ENCODE peak calls at places on chromosomes 12 and 14, in six cellular contexts. D, H, F, S, A and G are unnamed samples.

GRCh38 chr14:53531151-53531550 is 378.0 kb upstream of the DDHD1 start:
- DNase-seq in A (no peak), S (no peak), H (no peak), D (peak), F (no peak), G (no peak)

GRCh38 chr12:89477633-89478279 is 46.8 kb downstream of the GALNT4 start:
- DNase-seq in D (no peak), F (no peak), A (no peak), H (no peak), S (no peak), G (no peak)

GRCh38 chr12:6218526-6218925 is 18.3 kb downstream of the CD9 start:
- DNase-seq in F (no peak), A (no peak), D (peak), S (no peak), H (no peak), G (no peak)

GRCh38 chr12:107635139-107635538 is 50.5 kb upstream of the PWP1 start:
- DNase-seq in D (peak), F (no peak), S (no peak), H (no peak), A (no peak), G (no peak)

GRCh38 chr14:63656194-63656593 is 14.5 kb upstream of the WDR89 start:
- DNase-seq in F (no peak), A (no peak), S (no peak), H (no peak), D (peak), G (no peak)

GRCh38 chr12:71665109-71665476 is 992 bp downstream of the THAP2 start:
- DNase-seq in A (no peak), D (no peak), S (no peak), H (no peak), F (no peak), G (no peak)

GRCh38 chr14:92499216-92499615 is 14.4 kb upstream of the RIN3 start:
- DNase-seq in H (peak), A (no peak), F (peak), D (no peak), S (no peak), G (no peak)

GRCh38 chr12:128056299-128056885 is 210.6 kb upstream of the TMEM132C start:
- DNase-seq in A (no peak), H (no peak), D (no peak), S (no peak), F (no peak), G (no peak)

GRCh38 chr14:95490727-95491451 is 25.6 kb downstream of the SYNE3 start:
- DNase-seq in S (no peak), D (peak), A (no peak), F (peak), H (no peak), G (no peak)

GRCh38 chr12:48818831-48819590 is 715 bp downstream of the CACNB3 start:
- DNase-seq in F (peak), H (no peak), D (no peak), S (no peak), A (no peak), G (no peak)
- TF ChIP-seq CTCF in F (no peak), H (no peak), D (peak), S (no peak), A (peak), G (peak)

DNA sequence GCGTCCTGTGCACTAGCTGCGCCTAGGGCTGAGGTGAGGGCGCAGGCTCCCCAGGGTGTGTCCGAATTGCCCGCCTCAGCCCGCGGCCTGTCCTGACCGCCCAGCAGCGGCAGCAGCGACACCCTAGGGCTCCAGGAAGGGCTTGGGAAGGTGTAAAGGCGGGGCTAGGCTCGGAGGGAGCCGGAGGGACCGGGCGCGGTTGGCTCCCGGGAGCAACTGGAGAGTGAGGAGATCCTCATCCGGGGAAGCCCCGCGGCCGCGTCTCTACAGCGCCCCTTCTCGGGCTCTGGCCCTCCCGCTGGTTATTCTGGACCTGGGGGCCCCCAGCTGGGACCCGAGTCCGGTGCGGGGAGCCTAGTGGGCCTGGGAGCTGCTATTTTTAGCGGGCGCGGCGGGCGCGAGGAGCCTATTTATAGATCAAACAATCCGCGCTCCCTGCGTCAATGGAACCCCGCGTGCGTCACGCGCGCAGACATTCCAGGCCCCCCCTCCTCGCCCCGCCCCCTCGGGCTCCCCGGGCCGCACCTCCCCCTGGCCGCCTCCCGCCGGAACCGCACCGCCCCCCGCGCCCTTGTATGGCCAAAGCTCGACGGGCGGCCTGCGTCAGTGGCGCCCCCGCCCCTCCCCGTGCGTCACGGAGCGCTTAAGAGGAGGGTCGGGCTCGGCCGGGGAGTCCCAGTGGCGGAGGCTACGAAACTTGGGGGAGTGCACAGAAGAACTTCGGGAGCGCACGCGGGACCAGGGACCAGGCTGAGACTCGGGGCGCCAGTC is at the start of gene NR4A1:
- DNase-seq in A (peak), D (peak), S (peak), H (peak), F (peak), G (peak)
- TF ChIP-seq CTCF in A (peak), D (peak), S (no peak), H (no peak), F (no peak), G (no peak)

DNA sequence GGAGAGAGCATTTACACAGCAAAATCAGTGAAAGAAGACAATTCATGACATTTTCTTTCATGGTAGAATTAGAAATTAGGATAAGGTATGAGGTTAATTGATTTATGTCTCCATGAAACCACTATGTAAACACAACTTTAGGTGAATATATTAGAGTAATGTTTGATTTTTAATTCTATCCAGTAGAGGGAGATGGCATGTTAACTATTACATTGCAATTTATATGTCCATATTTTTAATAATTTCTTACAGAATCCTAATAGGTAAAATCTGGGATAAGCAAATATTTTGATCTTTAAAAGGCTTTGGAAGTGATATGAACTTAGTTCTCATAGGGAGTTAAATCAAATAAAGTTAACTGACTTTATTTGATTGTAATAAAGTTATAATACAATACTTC is 373.4 kb upstream of the PDE3A start:
- DNase-seq in A (no peak), F (no peak), D (no peak), H (no peak), S (no peak), G (no peak)
- TF ChIP-seq CTCF in A (no peak), F (no peak), D (no peak), H (no peak), S (peak), G (peak)

GRCh38 chr14:91267965-91268437 is 23.5 kb upstream of the GPR68 start:
- DNase-seq in F (no peak), S (no peak), D (no peak), A (no peak), H (no peak), G (no peak)

GRCh38 chr14:91270619-91271018 is 26.1 kb upstream of the GPR68 start:
- DNase-seq in S (no peak), F (no peak), H (no peak), D (no peak), A (no peak), G (no peak)

GRCh38 chr14:91269076-91269991 is 24.8 kb upstream of the GPR68 start:
- DNase-seq in S (no peak), H (no peak), F (no peak), D (no peak), A (no peak), G (no peak)

GRCh38 chr14:91271639-91272038 is 27.1 kb upstream of the GPR68 start:
- DNase-seq in S (no peak), D (no peak), H (no peak), F (no peak), A (no peak), G (no peak)

GRCh38 chr14:91270188-91270587 is 25.7 kb upstream of the GPR68 start:
- DNase-seq in H (no peak), A (no peak), S (no peak), D (no peak), F (no peak), G (no peak)
- TF ChIP-seq CTCF in H (no peak), A (no peak), S (no peak), D (no peak), F (no peak), G (no peak)

DNA sequence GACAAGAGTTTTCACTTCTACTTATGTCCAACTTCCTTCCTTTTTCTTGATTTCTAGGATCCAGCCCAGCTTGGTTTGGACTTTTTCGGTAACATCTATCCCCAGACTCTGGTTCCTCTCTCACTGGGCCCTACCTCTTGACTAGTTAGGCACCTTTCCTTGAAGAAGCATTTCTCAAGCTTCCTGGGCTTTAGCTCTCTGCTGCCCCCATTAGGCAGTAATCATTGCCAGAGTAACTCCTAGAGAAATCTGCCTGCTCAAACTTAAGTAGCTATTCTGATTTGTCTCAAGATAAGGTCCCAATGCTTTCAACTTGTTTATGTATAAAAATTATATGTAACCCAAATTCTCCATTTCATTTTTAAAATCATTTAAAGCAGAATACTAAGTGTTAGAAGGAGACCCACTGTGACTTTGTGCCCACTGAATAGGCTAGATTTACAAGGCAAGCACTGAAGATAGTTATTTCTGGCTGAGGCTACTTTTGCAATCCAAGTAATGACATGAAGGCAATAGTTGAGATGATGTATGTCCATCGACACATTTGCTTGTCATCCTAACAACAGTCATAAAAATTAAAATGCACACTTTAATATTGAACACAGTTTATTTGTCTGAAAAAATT is 275.0 kb upstream of the G2E3 start:
- DNase-seq in F (peak), D (peak), A (peak), H (no peak), S (no peak), G (no peak)
- TF ChIP-seq CTCF in F (peak), D (peak), A (peak), H (no peak), S (no peak), G (peak)

GRCh38 chr12:68237068-68237467 is 11.5 kb upstream of the IL26 start:
- DNase-seq in H (no peak), S (no peak), A (no peak), F (no peak), D (no peak), G (no peak)
- TF ChIP-seq CTCF in H (no peak), S (no peak), A (peak), F (no peak), D (no peak), G (no peak)

GRCh38 chr12:44247588-44247987 is 411.7 kb downstream of the TMEM117 start:
- DNase-seq in A (no peak), H (no peak), S (no peak), F (no peak), D (no peak), G (no peak)
- TF ChIP-seq CTCF in A (no peak), H (no peak), S (no peak), F (no peak), D (no peak), G (no peak)